ENCODE peak calls at places on chromosome 7, in four cellular contexts. X, Y, I and H are unnamed samples.

GRCh38 chr7:36752026-36752735 is 27.9 kb upstream of the AOAH start:
- DNase-seq in X (no peak), Y (no peak), I (no peak), H (no peak)

GRCh38 chr7:155412416-155413253 is 45.3 kb upstream of the EN2 start:
- DNase-seq in X (peak; percentile 42), Y (no peak), I (no peak), H (peak; percentile 80)

GRCh38 chr7:1101580-1102431 is 13.9 kb downstream of the GPER1 start:
- DNase-seq in Y (no peak), X (peak; percentile 75), I (no peak), H (no peak)

GRCh38 chr7:98212532-98213041 is 1.3 kb downstream of the BHLHA15 start:
- DNase-seq in X (no peak), Y (no peak), I (no peak), H (no peak)

GRCh38 chr7:15920953-15921352 is 234.5 kb upstream of the MEOX2 start:
- DNase-seq in Y (no peak), I (no peak), X (no peak), H (no peak)

GRCh38 chr7:23687011-23687410 is 7.0 kb downstream of the FAM221A start:
- DNase-seq in X (no peak), Y (no peak), I (no peak), H (no peak)

GRCh38 chr7:30559566-30559965 is 35.1 kb upstream of the GARS1 start:
- DNase-seq in I (no peak), Y (no peak), X (no peak), H (no peak)

GRCh38 chr7:99201027-99201426 is 6.9 kb downstream of the KPNA7 start:
- DNase-seq in X (no peak), I (no peak), Y (no peak), H (no peak)

GRCh38 chr7:135459951-135460567 is 49.8 kb downstream of the CNOT4 start:
- DNase-seq in Y (peak; percentile 5), X (no peak), I (no peak), H (no peak)

GRCh38 chr7:153504288-153505075 is 547.7 kb upstream of the DPP6 start:
- DNase-seq in Y (no peak), X (no peak), I (no peak), H (no peak)

GRCh38 chr7:51327287-51327717 is 10.7 kb upstream of the COBL start:
- DNase-seq in X (no peak), I (peak; percentile 89), Y (no peak), H (no peak)

GRCh38 chr7:142391191-142391992 is 133.5 kb upstream of the PRSS58 start:
- DNase-seq in X (no peak), I (peak; percentile 38), Y (no peak), H (peak; percentile 51)

GRCh38 chr7:5359344-5359743 is 64.3 kb downstream of the TNRC18 start:
- DNase-seq in Y (no peak), I (no peak), X (no peak), H (no peak)

GRCh38 chr7:50477640-50478039 is 27.5 kb upstream of the FIGNL1 start:
- DNase-seq in I (no peak), X (peak; percentile 51), Y (no peak), H (no peak)

GRCh38 chr7:2444476-2444875 is 31.7 kb downstream of the GRIFIN start:
- DNase-seq in X (no peak), I (no peak), Y (no peak), H (peak; percentile 7)

GRCh38 chr7:105289704-105290103 is 99.0 kb downstream of the SRPK2 start:
- DNase-seq in I (no peak), Y (no peak), X (no peak), H (no peak)

GRCh38 chr7:3043544-3044395 is at the start of gene CARD11:
- DNase-seq in X (no peak), Y (no peak), I (no peak), H (peak; percentile 79)

GRCh38 chr7:107958764-107959526 is 44.0 kb downstream of the LAMB1 start:
- DNase-seq in I (no peak), Y (no peak), X (no peak), H (no peak)

GRCh38 chr7:42502022-42502421 is 265.0 kb upstream of the GLI3 start:
- DNase-seq in Y (no peak), I (no peak), X (no peak), H (no peak)

GRCh38 chr7:107948645-107949442 is 54.1 kb downstream of the LAMB1 start:
- DNase-seq in Y (no peak), X (peak; percentile 86), I (no peak), H (no peak)

GRCh38 chr7:104176332-104176731 is 31.5 kb downstream of the ORC5 start:
- DNase-seq in X (no peak), Y (no peak), I (no peak), H (no peak)

GRCh38 chr7:107609861-107610260 is 29.8 kb downstream of the BCAP29 start:
- DNase-seq in I (no peak), Y (no peak), X (no peak), H (no peak)

GRCh38 chr7:17546206-17546998 is 247.9 kb downstream of the AHR start:
- DNase-seq in I (no peak), X (no peak), Y (no peak), H (no peak)

GRCh38 chr7:17544401-17544800 is 245.9 kb downstream of the AHR start:
- DNase-seq in X (no peak), Y (no peak), I (no peak), H (no peak)

GRCh38 chr7:17545348-17545747 is 246.9 kb downstream of the AHR start:
- DNase-seq in X (no peak), I (no peak), Y (no peak), H (no peak)

GRCh38 chr7:17549406-17549805 is 251.0 kb downstream of the AHR start:
- DNase-seq in I (no peak), X (no peak), Y (no peak), H (no peak)

GRCh38 chr7:17548014-17548653 is 249.7 kb downstream of the AHR start:
- DNase-seq in I (no peak), X (peak; percentile 10), Y (no peak), H (no peak)
- TF ChIP-seq ZNF274 in I (no peak), X (no peak), Y (no peak), H (no peak)

DNA sequence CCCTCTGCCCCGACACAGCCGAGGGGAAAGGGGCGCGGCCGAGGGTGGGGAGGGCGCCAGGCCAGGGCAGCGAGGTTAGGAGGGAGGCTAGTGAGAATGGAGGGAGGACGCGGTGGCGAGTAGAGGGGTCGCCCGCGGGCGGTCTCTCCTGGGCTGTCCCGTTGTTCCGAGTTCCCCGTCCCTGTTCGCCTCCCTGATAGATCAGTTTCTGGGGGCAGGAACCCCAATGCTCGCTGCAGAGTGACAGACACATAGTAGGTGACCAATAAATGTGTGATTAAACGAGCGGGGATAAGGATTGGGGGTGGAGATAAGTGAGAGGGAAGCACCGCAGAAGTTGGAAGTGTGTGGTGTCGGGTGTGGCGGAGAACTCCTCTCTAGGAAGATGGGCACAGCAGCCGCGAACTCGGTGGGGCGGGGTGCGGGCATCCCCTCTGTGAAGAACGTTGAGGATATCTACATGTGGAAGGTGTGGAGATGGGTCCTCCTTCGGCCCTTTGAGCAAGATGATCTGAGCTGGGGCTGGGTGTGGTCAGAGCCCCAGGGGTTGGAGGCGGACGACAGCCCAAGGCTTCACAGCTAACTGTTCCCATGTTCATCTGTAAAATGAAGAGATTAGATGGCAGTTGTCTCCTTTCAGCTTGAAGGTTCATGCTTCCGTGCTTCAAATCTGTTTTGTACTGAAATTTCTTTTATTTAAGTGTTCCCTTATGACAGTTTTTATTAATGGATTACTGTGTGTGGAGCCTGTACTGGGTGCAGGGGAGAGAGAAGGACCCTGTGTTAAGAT is 655 bp downstream of the ZNF775 start:
- DNase-seq in Y (no peak), I (no peak), X (no peak), H (no peak)
- TF ChIP-seq USF2 in Y (no peak), I (no peak), X (no peak), H (no peak)

GRCh38 chr7:28144266-28144665 is 36.3 kb downstream of the JAZF1 start:
- DNase-seq in Y (no peak), I (no peak), X (no peak), H (no peak)
- TF ChIP-seq ZNF274 in Y (no peak), I (no peak), X (no peak), H (no peak)

DNA sequence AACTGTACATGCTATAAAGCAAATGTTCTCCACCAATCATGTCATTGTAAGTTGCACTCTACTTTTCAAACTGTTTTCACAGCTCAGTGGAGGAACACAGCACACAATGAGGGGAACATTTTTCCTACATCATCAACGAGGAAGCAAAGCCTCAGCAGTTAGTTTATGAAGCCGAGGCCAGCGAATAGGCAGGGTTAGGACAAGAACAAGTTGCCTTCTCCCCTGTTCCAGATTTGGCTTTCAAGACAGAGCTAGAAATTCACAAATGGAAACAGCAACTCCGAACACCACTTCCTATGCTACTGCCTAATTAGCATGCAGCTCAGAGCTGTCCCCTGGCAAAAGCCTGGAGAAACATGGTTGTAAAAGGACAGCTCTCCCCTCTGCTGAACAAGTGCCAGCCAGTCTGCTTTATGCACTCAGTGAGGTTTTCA is 19.8 kb downstream of the ITGB8 start:
- DNase-seq in X (no peak), I (no peak), Y (no peak), H (no peak)
- TF ChIP-seq USF2 in X (no peak), I (no peak), Y (no peak), H (no peak)

GRCh38 chr7:101699399-101699798 is 70.3 kb upstream of the MYL10 start:
- DNase-seq in Y (no peak), X (no peak), I (no peak), H (no peak)
- TF ChIP-seq ZNF274 in Y (no peak), X (no peak), I (no peak), H (no peak)

GRCh38 chr7:93461350-93461749 is 113.2 kb downstream of the CALCR start:
- DNase-seq in X (no peak), Y (no peak), I (no peak), H (no peak)
- TF ChIP-seq USF2 in X (no peak), Y (no peak), I (no peak), H (no peak)